ENCODE peak calls at places on chromosomes 13 and 19, in seven cellular contexts. W, T, M, B, J, H and F are unnamed samples.

GRCh38 chr19:46365561-46365960 is 18.7 kb downstream of the PPP5C start:
- DNase-seq in W (no peak), T (peak), M (no peak), B (no peak), J (no peak), H (no peak), F (no peak)

GRCh38 chr19:2274937-2275535 is 6.9 kb downstream of the PEAK3 start:
- DNase-seq in W (no peak), T (peak), M (peak), B (no peak), J (no peak), H (peak), F (no peak)

GRCh38 chr19:55086730-55087541 is 11.3 kb downstream of the EPS8L1 start:
- DNase-seq in W (peak), T (peak), M (peak), B (peak), J (no peak), H (peak), F (peak)

GRCh38 chr19:4083677-4084546 is 17.2 kb upstream of the ZBTB7A start:
- DNase-seq in W (no peak), T (no peak), M (no peak), B (no peak), J (no peak), H (peak), F (no peak)

GRCh38 chr19:1672038-1672768 is 19.8 kb upstream of the TCF3 start:
- DNase-seq in W (no peak), T (peak), M (peak), B (no peak), J (no peak), H (no peak), F (no peak)

GRCh38 chr13:112716841-112717520 is 27.1 kb downstream of the ATP11A start:
- DNase-seq in W (no peak), T (no peak), M (no peak), B (no peak), J (no peak), H (peak), F (no peak)

GRCh38 chr13:76944457-76944856 is 3.9 kb upstream of the ACOD1 start:
- DNase-seq in W (no peak), T (peak), M (no peak), B (no peak), J (no peak), H (no peak), F (no peak)

GRCh38 chr19:52307275-52307674 is 10.3 kb downstream of the ZNF480 start:
- DNase-seq in W (no peak), T (peak), M (no peak), B (no peak), J (no peak), H (no peak), F (no peak)

GRCh38 chr13:64684108-64684507 is 2546.0 kb downstream of the PCDH9 start:
- DNase-seq in W (no peak), T (no peak), M (no peak), B (no peak), J (no peak), H (no peak), F (no peak)

GRCh38 chr13:33932765-33933406 is 114.9 kb downstream of the RFC3 start:
- DNase-seq in W (no peak), T (peak), M (no peak), B (no peak), J (no peak), H (no peak), F (no peak)

GRCh38 chr19:3276341-3276799 is 51.9 kb downstream of the CELF5 start:
- DNase-seq in W (no peak), T (no peak), M (peak), B (no peak), J (no peak), H (peak), F (no peak)